ENCODE peak calls at places on chromosome 12, in ten cellular contexts. One of them, this sample, is unnamed.

GRCh38 chr12:19553177-19553576 is 113.9 kb downstream of the AEBP2 start:
- DNase-seq in stimulated activated CD8-positive, alpha-beta memory T cell treated with anti-CD3 and anti-CD28 coated beads, Interleukin-15, amount 100 ng/mL, for 1 hour: no peak
- DNase-seq in neuronal stem cell: no peak
- DNase-seq in T-helper 2 cell treated with Interferon-gamma antibody and Interleukin-4, amounts not matched to agents 5 μg/mL and 100 μg/mL, for 36 hours: no peak
- DNase-seq in GM10248: no peak
- DNase-seq in ecto neural progenitor cell: no peak
- DNase-seq in KBM-7: no peak
- DNase-seq in NCI-H69: peak; percentile 20
- DNase-seq in nephron progenitor cell: no peak
- DNase-seq in globus pallidus: no peak
- DNase-seq in this sample: no peak

GRCh38 chr12:52349196-52349595 is 18.1 kb downstream of the KRT85 start:
- DNase-seq in stimulated activated CD8-positive, alpha-beta memory T cell treated with anti-CD3 and anti-CD28 coated beads, Interleukin-15, amount 100 ng/mL, for 1 hour: no peak
- DNase-seq in neuronal stem cell: no peak
- DNase-seq in T-helper 2 cell treated with Interferon-gamma antibody and Interleukin-4, amounts not matched to agents 5 μg/mL and 100 μg/mL, for 36 hours: no peak
- DNase-seq in GM10248: no peak
- DNase-seq in ecto neural progenitor cell: no peak
- DNase-seq in KBM-7: no peak
- DNase-seq in NCI-H69: no peak
- DNase-seq in nephron progenitor cell: no peak
- DNase-seq in globus pallidus: no peak
- DNase-seq in this sample: no peak

GRCh38 chr12:116878567-116879508 is 2.4 kb downstream of the HRK start:
- DNase-seq in stimulated activated CD8-positive, alpha-beta memory T cell treated with anti-CD3 and anti-CD28 coated beads, Interleukin-15, amount 100 ng/mL, for 1 hour: no peak
- DNase-seq in neuronal stem cell: no peak
- DNase-seq in T-helper 2 cell treated with Interferon-gamma antibody and Interleukin-4, amounts not matched to agents 5 μg/mL and 100 μg/mL, for 36 hours: no peak
- DNase-seq in GM10248: no peak
- DNase-seq in ecto neural progenitor cell: peak; percentile 76
- DNase-seq in KBM-7: peak; percentile 19
- DNase-seq in NCI-H69: peak; percentile 54
- DNase-seq in nephron progenitor cell: peak; percentile 50
- DNase-seq in globus pallidus: no peak
- DNase-seq in this sample: no peak

GRCh38 chr12:13962699-13963098 is 18.7 kb downstream of the GRIN2B start:
- DNase-seq in stimulated activated CD8-positive, alpha-beta memory T cell treated with anti-CD3 and anti-CD28 coated beads, Interleukin-15, amount 100 ng/mL, for 1 hour: no peak
- DNase-seq in neuronal stem cell: no peak
- DNase-seq in T-helper 2 cell treated with Interferon-gamma antibody and Interleukin-4, amounts not matched to agents 5 μg/mL and 100 μg/mL, for 36 hours: no peak
- DNase-seq in GM10248: no peak
- DNase-seq in ecto neural progenitor cell: no peak
- DNase-seq in KBM-7: peak; percentile 21
- DNase-seq in NCI-H69: peak; percentile 82
- DNase-seq in nephron progenitor cell: peak; percentile 18
- DNase-seq in globus pallidus: no peak
- DNase-seq in this sample: peak; percentile 29

GRCh38 chr12:27843714-27844245 is 63.7 kb upstream of the MANSC4 start:
- DNase-seq in stimulated activated CD8-positive, alpha-beta memory T cell treated with anti-CD3 and anti-CD28 coated beads, Interleukin-15, amount 100 ng/mL, for 1 hour: no peak
- DNase-seq in neuronal stem cell: no peak
- DNase-seq in T-helper 2 cell treated with Interferon-gamma antibody and Interleukin-4, amounts not matched to agents 5 μg/mL and 100 μg/mL, for 36 hours: no peak
- DNase-seq in GM10248: no peak
- DNase-seq in ecto neural progenitor cell: no peak
- DNase-seq in KBM-7: no peak
- DNase-seq in NCI-H69: peak; percentile 3
- DNase-seq in nephron progenitor cell: no peak
- DNase-seq in globus pallidus: no peak
- DNase-seq in this sample: no peak

GRCh38 chr12:116498471-116498870 is 60.7 kb upstream of the MAP1LC3B2 start:
- DNase-seq in stimulated activated CD8-positive, alpha-beta memory T cell treated with anti-CD3 and anti-CD28 coated beads, Interleukin-15, amount 100 ng/mL, for 1 hour: no peak
- DNase-seq in neuronal stem cell: no peak
- DNase-seq in T-helper 2 cell treated with Interferon-gamma antibody and Interleukin-4, amounts not matched to agents 5 μg/mL and 100 μg/mL, for 36 hours: no peak
- DNase-seq in GM10248: no peak
- DNase-seq in ecto neural progenitor cell: no peak
- DNase-seq in KBM-7: no peak
- DNase-seq in NCI-H69: no peak
- DNase-seq in nephron progenitor cell: no peak
- DNase-seq in globus pallidus: no peak
- DNase-seq in this sample: no peak

GRCh38 chr12:473863-474577 is 14.3 kb downstream of the B4GALNT3 start:
- DNase-seq in stimulated activated CD8-positive, alpha-beta memory T cell treated with anti-CD3 and anti-CD28 coated beads, Interleukin-15, amount 100 ng/mL, for 1 hour: no peak
- DNase-seq in neuronal stem cell: no peak
- DNase-seq in T-helper 2 cell treated with Interferon-gamma antibody and Interleukin-4, amounts not matched to agents 5 μg/mL and 100 μg/mL, for 36 hours: no peak
- DNase-seq in GM10248: no peak
- DNase-seq in ecto neural progenitor cell: no peak
- DNase-seq in KBM-7: no peak
- DNase-seq in NCI-H69: no peak
- DNase-seq in nephron progenitor cell: no peak
- DNase-seq in globus pallidus: no peak
- DNase-seq in this sample: no peak

GRCh38 chr12:69348162-69348938 is at the start of gene LYZ:
- DNase-seq in stimulated activated CD8-positive, alpha-beta memory T cell treated with anti-CD3 and anti-CD28 coated beads, Interleukin-15, amount 100 ng/mL, for 1 hour: no peak
- DNase-seq in neuronal stem cell: no peak
- DNase-seq in T-helper 2 cell treated with Interferon-gamma antibody and Interleukin-4, amounts not matched to agents 5 μg/mL and 100 μg/mL, for 36 hours: no peak
- DNase-seq in GM10248: no peak
- DNase-seq in ecto neural progenitor cell: no peak
- DNase-seq in KBM-7: peak; percentile 71
- DNase-seq in NCI-H69: no peak
- DNase-seq in nephron progenitor cell: no peak
- DNase-seq in globus pallidus: no peak
- DNase-seq in this sample: no peak

GRCh38 chr12:115941362-115941761 is 336.1 kb downstream of the MED13L start:
- DNase-seq in stimulated activated CD8-positive, alpha-beta memory T cell treated with anti-CD3 and anti-CD28 coated beads, Interleukin-15, amount 100 ng/mL, for 1 hour: no peak
- DNase-seq in neuronal stem cell: no peak
- DNase-seq in T-helper 2 cell treated with Interferon-gamma antibody and Interleukin-4, amounts not matched to agents 5 μg/mL and 100 μg/mL, for 36 hours: no peak
- DNase-seq in GM10248: no peak
- DNase-seq in ecto neural progenitor cell: no peak
- DNase-seq in KBM-7: no peak
- DNase-seq in NCI-H69: peak; percentile 36
- DNase-seq in nephron progenitor cell: no peak
- DNase-seq in globus pallidus: no peak
- DNase-seq in this sample: no peak

GRCh38 chr12:124797321-124797720 is 66.3 kb downstream of the SCARB1 start:
- DNase-seq in stimulated activated CD8-positive, alpha-beta memory T cell treated with anti-CD3 and anti-CD28 coated beads, Interleukin-15, amount 100 ng/mL, for 1 hour: no peak
- DNase-seq in neuronal stem cell: no peak
- DNase-seq in T-helper 2 cell treated with Interferon-gamma antibody and Interleukin-4, amounts not matched to agents 5 μg/mL and 100 μg/mL, for 36 hours: no peak
- DNase-seq in GM10248: no peak
- DNase-seq in ecto neural progenitor cell: no peak
- DNase-seq in KBM-7: no peak
- DNase-seq in NCI-H69: no peak
- DNase-seq in nephron progenitor cell: no peak
- DNase-seq in globus pallidus: no peak
- DNase-seq in this sample: no peak